ENCODE peak calls at places on chromosomes 4 and X, in ten cellular contexts. P is endodermal cell, K is HFFc6, Y is osteoblast, T is neural crest cell, H is nephron progenitor cell, R is adrenal gland, L is fibroblast of mammary gland, W is WTC11, S is IMR-90. E is an unnamed sample.

GRCh38 chr4:102665527-102665926 is 95.2 kb downstream of the MANBA start:
- DNase-seq in P (no peak), K (peak; percentile 28), Y (peak; percentile 78), T (no peak), H (no peak), R (no peak), L (peak; percentile 10), W (no peak), S (peak; percentile 2), E (no peak)

GRCh38 chrX:5681159-5681558 is 547.5 kb downstream of the NLGN4X start:
- DNase-seq in P (no peak), K (no peak), Y (no peak), T (no peak), H (no peak), R (no peak), L (peak; percentile 0), W (no peak), S (no peak), E (no peak)

GRCh38 chrX:72373136-72373535 is 67.4 kb upstream of the CITED1 start:
- DNase-seq in P (no peak), K (no peak), Y (no peak), T (no peak), H (no peak), R (no peak), L (no peak), W (no peak), S (no peak), E (no peak)

GRCh38 chr4:65651031-65651430 is 19.3 kb downstream of the EPHA5 start:
- DNase-seq in P (no peak), K (no peak), Y (no peak), T (no peak), H (no peak), R (no peak), L (no peak), W (no peak), S (no peak), E (no peak)

GRCh38 chr4:111934294-111934693 is 211.0 kb upstream of the FAM241A start:
- DNase-seq in P (no peak), K (no peak), Y (no peak), T (no peak), H (no peak), R (no peak), L (no peak), W (no peak), S (no peak), E (no peak)

GRCh38 chr4:169611991-169612868 is at the start of gene NEK1:
- DNase-seq in P (peak; percentile 94), K (peak; percentile 81), Y (peak; percentile 95), T (peak; percentile 74), H (peak; percentile 85), R (peak; percentile 91), L (peak; percentile 84), W (peak; percentile 86), S (peak; percentile 83), E (peak; percentile 82)

GRCh38 chr4:151267822-151268535 is 9.0 kb upstream of the PRSS48 start:
- DNase-seq in P (no peak), K (no peak), Y (no peak), T (no peak), H (no peak), R (no peak), L (no peak), W (no peak), S (peak; percentile 41), E (no peak)

GRCh38 chr4:101649790-101650450 is 140.6 kb upstream of the BANK1 start:
- DNase-seq in P (no peak), K (no peak), Y (peak; percentile 64), T (no peak), H (no peak), R (no peak), L (no peak), W (no peak), S (no peak), E (no peak)

GRCh38 chr4:171629737-171630136 is 183.5 kb upstream of the GALNTL6 start:
- DNase-seq in P (peak; percentile 76), K (no peak), Y (no peak), T (no peak), H (no peak), R (no peak), L (no peak), W (peak; percentile 61), S (no peak), E (no peak)

GRCh38 chrX:38804481-38805293 is 3.4 kb downstream of the MID1IP1 start:
- DNase-seq in P (peak; percentile 56), K (peak; percentile 18), Y (peak; percentile 52), T (no peak), H (peak; percentile 26), R (peak; percentile 39), L (no peak), W (peak; percentile 12), S (no peak), E (peak; percentile 34)

GRCh38 chr4:48410812-48411211 is 69.5 kb downstream of the SLAIN2 start:
- DNase-seq in P (peak; percentile 57), K (no peak), Y (no peak), T (no peak), H (no peak), R (no peak), L (no peak), W (no peak), S (no peak), E (no peak)

GRCh38 chr4:104693601-104694201 is 199.0 kb upstream of the CXXC4 start:
- DNase-seq in P (no peak), K (no peak), Y (no peak), T (no peak), H (no peak), R (no peak), L (peak; percentile 47), W (no peak), S (peak; percentile 21), E (no peak)

GRCh38 chr4:1080961-1081688 is 32.2 kb downstream of the RNF212 start:
- DNase-seq in P (no peak), K (no peak), Y (peak; percentile 90), T (no peak), H (no peak), R (no peak), L (peak; percentile 76), W (no peak), S (peak; percentile 71), E (no peak)

GRCh38 chr4:52853351-52853750 is 8.8 kb upstream of the RASL11B start:
- DNase-seq in P (no peak), K (peak; percentile 86), Y (peak; percentile 83), T (no peak), H (no peak), R (no peak), L (peak; percentile 59), W (no peak), S (peak; percentile 41), E (no peak)

GRCh38 chr4:69823481-69824186 is 36.3 kb downstream of the SULT1E1 start:
- DNase-seq in P (peak; percentile 73), K (no peak), Y (no peak), T (no peak), H (no peak), R (peak; percentile 24), L (peak; percentile 64), W (peak; percentile 30), S (peak; percentile 6), E (no peak)

GRCh38 chr4:105666693-105667092 is 41.8 kb downstream of the INTS12 start:
- DNase-seq in P (no peak), K (peak; percentile 25), Y (no peak), T (no peak), H (no peak), R (no peak), L (peak; percentile 21), W (no peak), S (peak; percentile 16), E (no peak)

DNA sequence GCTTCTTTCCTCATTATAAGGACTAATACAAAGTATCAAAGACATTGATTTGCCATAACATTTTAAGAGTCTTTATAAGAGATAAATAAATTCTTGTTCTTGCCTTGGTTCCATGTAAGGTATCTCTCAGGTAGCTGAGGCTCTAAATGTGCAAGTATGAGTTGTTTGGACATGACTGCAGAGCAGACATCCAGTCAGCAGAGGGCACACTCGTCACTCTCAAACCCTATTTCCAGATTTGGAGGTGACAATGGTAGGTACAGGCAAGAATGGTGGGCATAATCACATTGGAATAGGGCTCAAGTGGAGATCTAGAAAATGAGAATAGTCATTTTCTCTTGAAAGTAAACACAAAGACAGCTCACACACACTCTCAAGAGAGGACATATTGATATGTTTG is 133.3 kb upstream of the ZIC3 start:
- DNase-seq in P (peak; percentile 86), K (no peak), Y (peak; percentile 42), T (no peak), H (peak; percentile 34), R (no peak), L (no peak), W (peak; percentile 52), S (no peak), E (peak; percentile 40)
- TF ChIP-seq CTCF in P (peak; percentile 80), K (peak; percentile 31), Y (peak; percentile 17), T (peak; percentile 62), H (peak; percentile 56), R (peak; percentile 42), L (no peak), W (peak; percentile 44), S (no peak), E (peak; percentile 46)

GRCh38 chrX:100895365-100896075 is 21.4 kb upstream of the NOX1 start:
- DNase-seq in P (peak; percentile 72), K (peak; percentile 36), Y (no peak), T (no peak), H (peak; percentile 3), R (peak; percentile 25), L (peak; percentile 51), W (peak; percentile 35), S (peak; percentile 44), E (peak; percentile 13)
- TF ChIP-seq CTCF in P (peak; percentile 76), K (peak; percentile 74), Y (peak; percentile 58), T (peak; percentile 60), H (peak; percentile 27), R (peak; percentile 48), L (peak; percentile 63), W (peak; percentile 15), S (peak; percentile 59), E (no peak)

DNA sequence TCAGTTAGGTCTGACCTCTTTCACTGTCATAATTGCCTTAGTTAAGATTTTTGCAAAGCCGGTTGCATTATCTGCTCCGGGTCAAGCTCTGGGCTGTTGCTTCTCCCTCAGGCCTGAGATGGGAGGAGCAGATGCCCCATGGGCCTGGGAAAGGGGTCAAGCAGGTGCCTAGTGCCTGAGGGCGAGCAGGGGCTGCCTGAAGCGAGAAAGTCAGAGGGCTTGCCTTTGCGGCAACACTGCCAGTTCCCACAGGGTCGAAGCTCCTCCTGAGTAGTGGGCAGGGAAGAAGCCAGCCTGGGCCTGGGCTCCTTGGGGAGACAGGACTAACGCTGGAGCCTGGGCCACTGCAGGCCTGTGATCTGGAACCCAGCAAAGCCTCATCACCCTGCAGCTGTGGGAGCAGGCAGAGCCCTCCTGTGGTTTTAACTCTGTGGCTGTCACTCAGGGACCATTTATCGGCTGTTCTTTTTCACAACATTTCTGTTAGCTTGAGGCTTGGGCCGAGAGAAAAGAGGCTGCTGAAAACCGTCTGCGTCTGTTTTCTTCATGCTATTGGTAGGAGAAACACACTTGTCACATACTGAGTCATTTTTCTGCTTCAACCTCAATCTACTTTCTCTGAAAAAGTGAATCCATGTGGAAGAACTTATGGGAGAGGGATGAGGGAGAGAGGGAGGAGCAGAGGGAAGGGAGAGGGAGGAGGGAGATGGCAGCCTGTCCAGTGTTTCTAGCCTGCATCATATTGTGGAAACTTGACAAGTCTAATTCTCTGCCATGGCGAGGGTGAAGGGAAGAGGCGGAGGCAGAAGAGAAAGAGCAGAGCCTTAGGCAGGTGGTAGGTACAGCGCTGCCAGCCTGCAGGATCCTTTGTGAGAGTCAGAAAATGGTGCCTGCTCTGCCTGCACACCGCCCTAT is 68.4 kb downstream of the RHOH start:
- DNase-seq in P (peak; percentile 68), K (no peak), Y (no peak), T (peak; percentile 5), H (no peak), R (no peak), L (no peak), W (peak; percentile 31), S (no peak), E (no peak)
- TF ChIP-seq CTCF in P (no peak), K (no peak), Y (no peak), T (no peak), H (no peak), R (no peak), L (no peak), W (no peak), S (no peak), E (no peak)

GRCh38 chrX:48761674-48762471 is at the start of gene GLOD5:
- DNase-seq in P (peak; percentile 88), K (no peak), Y (no peak), T (no peak), H (peak; percentile 11), R (peak; percentile 17), L (peak; percentile 3), W (peak; percentile 76), S (no peak), E (peak; percentile 11)
- TF ChIP-seq CTCF in P (peak; percentile 72), K (peak; percentile 23), Y (no peak), T (no peak), H (no peak), R (peak; percentile 12), L (no peak), W (no peak), S (peak; percentile 30), E (no peak)